ENCODE peak calls at places on chromosomes 6 and 20, in seven cellular contexts. One of them, this sample, is unnamed.

GRCh38 chr6:9999806-10000205 is 415.1 kb downstream of the TFAP2A start:
- DNase-seq in cardiac muscle cell: no peak
- DNase-seq in central memory CD4-positive, alpha-beta T cell: no peak
- DNase-seq in GM23338: no peak
- DNase-seq in SJSA1: no peak
- DNase-seq in stomach: no peak
- DNase-seq in stimulated activated CD4-positive, alpha-beta T cell treated with anti-CD3 and anti-CD28 coated beads, Interleukin-4, amount 100 ng/mL, for 48 hours: no peak
- DNase-seq in this sample: no peak

GRCh38 chr20:23782366-23782983 is 31.7 kb upstream of the CST1 start:
- DNase-seq in cardiac muscle cell: peak
- DNase-seq in central memory CD4-positive, alpha-beta T cell: no peak
- DNase-seq in GM23338: peak
- DNase-seq in SJSA1: no peak
- DNase-seq in stomach: no peak
- DNase-seq in stimulated activated CD4-positive, alpha-beta T cell treated with anti-CD3 and anti-CD28 coated beads, Interleukin-4, amount 100 ng/mL, for 48 hours: peak
- DNase-seq in this sample: no peak

GRCh38 chr20:17570347-17571152 is 675 bp downstream of the DSTN start:
- DNase-seq in cardiac muscle cell: peak
- DNase-seq in central memory CD4-positive, alpha-beta T cell: peak
- DNase-seq in GM23338: peak
- DNase-seq in SJSA1: peak
- DNase-seq in stomach: peak
- DNase-seq in stimulated activated CD4-positive, alpha-beta T cell treated with anti-CD3 and anti-CD28 coated beads, Interleukin-4, amount 100 ng/mL, for 48 hours: no peak
- DNase-seq in this sample: peak

GRCh38 chr6:144757730-144758129 is 472.6 kb downstream of the UTRN start:
- DNase-seq in cardiac muscle cell: no peak
- DNase-seq in central memory CD4-positive, alpha-beta T cell: no peak
- DNase-seq in GM23338: no peak
- DNase-seq in SJSA1: no peak
- DNase-seq in stomach: no peak
- DNase-seq in stimulated activated CD4-positive, alpha-beta T cell treated with anti-CD3 and anti-CD28 coated beads, Interleukin-4, amount 100 ng/mL, for 48 hours: no peak
- DNase-seq in this sample: no peak

GRCh38 chr20:34110025-34111013 is 1.7 kb downstream of the EIF2S2 start:
- DNase-seq in cardiac muscle cell: peak
- DNase-seq in central memory CD4-positive, alpha-beta T cell: peak
- DNase-seq in GM23338: no peak
- DNase-seq in SJSA1: no peak
- DNase-seq in stomach: no peak
- DNase-seq in stimulated activated CD4-positive, alpha-beta T cell treated with anti-CD3 and anti-CD28 coated beads, Interleukin-4, amount 100 ng/mL, for 48 hours: no peak
- DNase-seq in this sample: no peak

GRCh38 chr6:45808041-45808440 is 207.6 kb downstream of the CLIC5 start:
- DNase-seq in cardiac muscle cell: no peak
- DNase-seq in central memory CD4-positive, alpha-beta T cell: no peak
- DNase-seq in GM23338: no peak
- DNase-seq in SJSA1: no peak
- DNase-seq in stomach: no peak
- DNase-seq in stimulated activated CD4-positive, alpha-beta T cell treated with anti-CD3 and anti-CD28 coated beads, Interleukin-4, amount 100 ng/mL, for 48 hours: no peak
- DNase-seq in this sample: no peak

GRCh38 chr6:156601821-156602301 is 175.3 kb upstream of the ARID1B start:
- DNase-seq in cardiac muscle cell: no peak
- DNase-seq in central memory CD4-positive, alpha-beta T cell: no peak
- DNase-seq in GM23338: no peak
- DNase-seq in SJSA1: no peak
- DNase-seq in stomach: no peak
- DNase-seq in stimulated activated CD4-positive, alpha-beta T cell treated with anti-CD3 and anti-CD28 coated beads, Interleukin-4, amount 100 ng/mL, for 48 hours: no peak
- DNase-seq in this sample: no peak

GRCh38 chr6:167779993-167780655 is 46.6 kb upstream of the AFDN start:
- DNase-seq in cardiac muscle cell: no peak
- DNase-seq in central memory CD4-positive, alpha-beta T cell: no peak
- DNase-seq in GM23338: no peak
- DNase-seq in SJSA1: no peak
- DNase-seq in stomach: no peak
- DNase-seq in stimulated activated CD4-positive, alpha-beta T cell treated with anti-CD3 and anti-CD28 coated beads, Interleukin-4, amount 100 ng/mL, for 48 hours: no peak
- DNase-seq in this sample: no peak

GRCh38 chr6:142285235-142286087 is 16.3 kb upstream of the ADGRG6 start:
- DNase-seq in cardiac muscle cell: no peak
- DNase-seq in central memory CD4-positive, alpha-beta T cell: no peak
- DNase-seq in GM23338: no peak
- DNase-seq in SJSA1: no peak
- DNase-seq in stomach: no peak
- DNase-seq in stimulated activated CD4-positive, alpha-beta T cell treated with anti-CD3 and anti-CD28 coated beads, Interleukin-4, amount 100 ng/mL, for 48 hours: no peak
- DNase-seq in this sample: no peak

GRCh38 chr6:105178636-105179035 is 1.2 kb downstream of the POPDC3 start:
- DNase-seq in cardiac muscle cell: no peak
- DNase-seq in central memory CD4-positive, alpha-beta T cell: no peak
- DNase-seq in GM23338: no peak
- DNase-seq in SJSA1: no peak
- DNase-seq in stomach: no peak
- DNase-seq in stimulated activated CD4-positive, alpha-beta T cell treated with anti-CD3 and anti-CD28 coated beads, Interleukin-4, amount 100 ng/mL, for 48 hours: no peak
- DNase-seq in this sample: no peak

GRCh38 chr20:37669062-37669772 is 24.6 kb upstream of the CTNNBL1 start:
- DNase-seq in cardiac muscle cell: no peak
- DNase-seq in central memory CD4-positive, alpha-beta T cell: no peak
- DNase-seq in GM23338: peak
- DNase-seq in SJSA1: no peak
- DNase-seq in stomach: no peak
- DNase-seq in stimulated activated CD4-positive, alpha-beta T cell treated with anti-CD3 and anti-CD28 coated beads, Interleukin-4, amount 100 ng/mL, for 48 hours: no peak
- DNase-seq in this sample: no peak

GRCh38 chr20:62339647-62340062 is 27.5 kb downstream of the LAMA5 start:
- DNase-seq in cardiac muscle cell: no peak
- DNase-seq in central memory CD4-positive, alpha-beta T cell: no peak
- DNase-seq in GM23338: no peak
- DNase-seq in SJSA1: no peak
- DNase-seq in stomach: no peak
- DNase-seq in stimulated activated CD4-positive, alpha-beta T cell treated with anti-CD3 and anti-CD28 coated beads, Interleukin-4, amount 100 ng/mL, for 48 hours: no peak
- DNase-seq in this sample: peak

GRCh38 chr6:30614044-30614842 is 2.8 kb downstream of the PPP1R10 start:
- DNase-seq in cardiac muscle cell: peak
- DNase-seq in central memory CD4-positive, alpha-beta T cell: no peak
- DNase-seq in GM23338: no peak
- DNase-seq in SJSA1: no peak
- DNase-seq in stomach: no peak
- DNase-seq in stimulated activated CD4-positive, alpha-beta T cell treated with anti-CD3 and anti-CD28 coated beads, Interleukin-4, amount 100 ng/mL, for 48 hours: no peak
- DNase-seq in this sample: no peak

GRCh38 chr6:37779111-37779800 is 40.3 kb upstream of the ZFAND3 start:
- DNase-seq in cardiac muscle cell: no peak
- DNase-seq in central memory CD4-positive, alpha-beta T cell: no peak
- DNase-seq in GM23338: no peak
- DNase-seq in SJSA1: no peak
- DNase-seq in stomach: no peak
- DNase-seq in stimulated activated CD4-positive, alpha-beta T cell treated with anti-CD3 and anti-CD28 coated beads, Interleukin-4, amount 100 ng/mL, for 48 hours: no peak
- DNase-seq in this sample: no peak

GRCh38 chr20:61426361-61426760 is 174.3 kb downstream of the CDH4 start:
- DNase-seq in cardiac muscle cell: no peak
- DNase-seq in central memory CD4-positive, alpha-beta T cell: no peak
- DNase-seq in GM23338: no peak
- DNase-seq in SJSA1: no peak
- DNase-seq in stomach: no peak
- DNase-seq in stimulated activated CD4-positive, alpha-beta T cell treated with anti-CD3 and anti-CD28 coated beads, Interleukin-4, amount 100 ng/mL, for 48 hours: no peak
- DNase-seq in this sample: no peak

GRCh38 chr6:2245954-2246863 is 804 bp upstream of the GMDS start:
- DNase-seq in cardiac muscle cell: peak
- DNase-seq in central memory CD4-positive, alpha-beta T cell: peak
- DNase-seq in GM23338: peak
- DNase-seq in SJSA1: no peak
- DNase-seq in stomach: peak
- DNase-seq in stimulated activated CD4-positive, alpha-beta T cell treated with anti-CD3 and anti-CD28 coated beads, Interleukin-4, amount 100 ng/mL, for 48 hours: peak
- DNase-seq in this sample: peak

GRCh38 chr6:113930183-113930582 is 40.8 kb downstream of the HDAC2 start:
- DNase-seq in cardiac muscle cell: no peak
- DNase-seq in central memory CD4-positive, alpha-beta T cell: no peak
- DNase-seq in GM23338: no peak
- DNase-seq in SJSA1: no peak
- DNase-seq in stomach: no peak
- DNase-seq in stimulated activated CD4-positive, alpha-beta T cell treated with anti-CD3 and anti-CD28 coated beads, Interleukin-4, amount 100 ng/mL, for 48 hours: no peak
- DNase-seq in this sample: no peak

GRCh38 chr20:47357296-47358051 is 975 bp upstream of the ZMYND8 start:
- DNase-seq in cardiac muscle cell: peak
- DNase-seq in central memory CD4-positive, alpha-beta T cell: peak
- DNase-seq in GM23338: peak
- DNase-seq in SJSA1: peak
- DNase-seq in stomach: peak
- DNase-seq in stimulated activated CD4-positive, alpha-beta T cell treated with anti-CD3 and anti-CD28 coated beads, Interleukin-4, amount 100 ng/mL, for 48 hours: peak
- DNase-seq in this sample: peak

GRCh38 chr20:35901678-35902544 is 52.4 kb downstream of the SCAND1 start:
- DNase-seq in cardiac muscle cell: peak
- DNase-seq in central memory CD4-positive, alpha-beta T cell: no peak
- DNase-seq in GM23338: no peak
- DNase-seq in SJSA1: no peak
- DNase-seq in stomach: no peak
- DNase-seq in stimulated activated CD4-positive, alpha-beta T cell treated with anti-CD3 and anti-CD28 coated beads, Interleukin-4, amount 100 ng/mL, for 48 hours: no peak
- DNase-seq in this sample: no peak

GRCh38 chr6:151032034-151032433 is 166.5 kb downstream of the MTHFD1L start:
- DNase-seq in cardiac muscle cell: no peak
- DNase-seq in central memory CD4-positive, alpha-beta T cell: no peak
- DNase-seq in GM23338: no peak
- DNase-seq in SJSA1: no peak
- DNase-seq in stomach: no peak
- DNase-seq in stimulated activated CD4-positive, alpha-beta T cell treated with anti-CD3 and anti-CD28 coated beads, Interleukin-4, amount 100 ng/mL, for 48 hours: no peak
- DNase-seq in this sample: no peak

GRCh38 chr6:87045521-87046075 is 49.3 kb downstream of the CGA start:
- DNase-seq in cardiac muscle cell: no peak
- DNase-seq in central memory CD4-positive, alpha-beta T cell: no peak
- DNase-seq in GM23338: no peak
- DNase-seq in SJSA1: no peak
- DNase-seq in stomach: no peak
- DNase-seq in stimulated activated CD4-positive, alpha-beta T cell treated with anti-CD3 and anti-CD28 coated beads, Interleukin-4, amount 100 ng/mL, for 48 hours: no peak
- DNase-seq in this sample: no peak

GRCh38 chr6:105251689-105252088 is 71.9 kb upstream of the POPDC3 start:
- DNase-seq in cardiac muscle cell: no peak
- DNase-seq in central memory CD4-positive, alpha-beta T cell: no peak
- DNase-seq in GM23338: no peak
- DNase-seq in SJSA1: no peak
- DNase-seq in stomach: no peak
- DNase-seq in stimulated activated CD4-positive, alpha-beta T cell treated with anti-CD3 and anti-CD28 coated beads, Interleukin-4, amount 100 ng/mL, for 48 hours: no peak
- DNase-seq in this sample: no peak

GRCh38 chr6:18613511-18613910 is 226.4 kb downstream of the RNF144B start:
- DNase-seq in cardiac muscle cell: no peak
- DNase-seq in central memory CD4-positive, alpha-beta T cell: no peak
- DNase-seq in GM23338: no peak
- DNase-seq in SJSA1: no peak
- DNase-seq in stomach: no peak
- DNase-seq in stimulated activated CD4-positive, alpha-beta T cell treated with anti-CD3 and anti-CD28 coated beads, Interleukin-4, amount 100 ng/mL, for 48 hours: no peak
- DNase-seq in this sample: no peak

GRCh38 chr6:35425284-35425683 is 26.9 kb upstream of the FANCE start:
- DNase-seq in cardiac muscle cell: peak
- DNase-seq in central memory CD4-positive, alpha-beta T cell: no peak
- DNase-seq in GM23338: no peak
- DNase-seq in SJSA1: peak
- DNase-seq in stomach: no peak
- DNase-seq in stimulated activated CD4-positive, alpha-beta T cell treated with anti-CD3 and anti-CD28 coated beads, Interleukin-4, amount 100 ng/mL, for 48 hours: no peak
- DNase-seq in this sample: no peak

This sample was measured in Peyer's patch.